ENCODE peak calls at places on chromosomes 7 and 10, in nine cellular contexts. D is fibroblast of lung, Y is ovary, R is pancreas, H is HepG2, L is Peyer's patch, F is left ventricle myocardium inferior, J is A549, A is IMR-90. O is an unnamed sample.

GRCh38 chr7:43879477-43879876 is 10.2 kb upstream of the MRPS24 start:
- DNase-seq in D (peak; percentile 84), Y (no peak), R (no peak), H (no peak), L (no peak), F (no peak), J (no peak), A (peak; percentile 93), O (no peak)

GRCh38 chr7:32204361-32205018 is 134.3 kb upstream of the PDE1C start:
- DNase-seq in D (peak; percentile 84), Y (peak; percentile 60), R (peak; percentile 34), H (peak; percentile 65), L (no peak), F (peak; percentile 69), J (peak; percentile 79), A (peak; percentile 77), O (no peak)

GRCh38 chr7:51187941-51188340 is 128.7 kb downstream of the COBL start:
- DNase-seq in D (peak; percentile 0), Y (peak; percentile 39), R (no peak), H (no peak), L (no peak), F (peak; percentile 32), J (peak; percentile 41), A (no peak), O (no peak)

GRCh38 chr7:28778781-28779180 is 179.3 kb downstream of the TRIL start:
- DNase-seq in D (no peak), Y (no peak), R (no peak), H (no peak), L (no peak), F (no peak), J (no peak), A (peak; percentile 41), O (no peak)

GRCh38 chr7:140631006-140631405 is 9.6 kb downstream of the DENND2A start:
- DNase-seq in D (no peak), Y (no peak), R (no peak), H (no peak), L (no peak), F (no peak), J (no peak), A (no peak), O (no peak)

GRCh38 chr7:149284343-149284742 is 22.3 kb downstream of the ZNF783 start:
- DNase-seq in D (no peak), Y (no peak), R (no peak), H (no peak), L (peak; percentile 52), F (no peak), J (no peak), A (no peak), O (peak; percentile 63)

GRCh38 chr7:101588131-101588935 is 40.8 kb downstream of the MYL10 start:
- DNase-seq in D (no peak), Y (no peak), R (no peak), H (no peak), L (no peak), F (no peak), J (no peak), A (no peak), O (no peak)

GRCh38 chr10:47296111-47296894 is 3.7 kb upstream of the GDF10 start:
- DNase-seq in D (no peak), Y (no peak), R (no peak), H (no peak), L (no peak), F (no peak), J (no peak), A (no peak), O (no peak)

GRCh38 chr7:46557295-46557711 is 636.2 kb upstream of the IGFBP3 start:
- DNase-seq in D (peak; percentile 64), Y (no peak), R (no peak), H (no peak), L (no peak), F (no peak), J (no peak), A (no peak), O (no peak)

GRCh38 chr10:72785422-72785818 is 93.5 kb downstream of the MCU start:
- DNase-seq in D (peak; percentile 29), Y (no peak), R (no peak), H (no peak), L (no peak), F (no peak), J (no peak), A (no peak), O (no peak)
- H3K27ac ChIP-seq in D (no peak overlapping the region), Y (no peak overlapping the region), R (no peak overlapping the region), H (no peak overlapping the region), L (no peak overlapping the region), F (no peak overlapping the region), J (no peak overlapping the region), A (no peak overlapping the region), O (no peak overlapping the region)

GRCh38 chr7:44965937-44966730 is 12.7 kb downstream of the MYO1G start:
- DNase-seq in D (no peak), Y (no peak), R (no peak), H (no peak), L (no peak), F (no peak), J (no peak), A (no peak), O (no peak)

GRCh38 chr7:44969701-44970494 is 8.9 kb downstream of the MYO1G start:
- DNase-seq in D (no peak), Y (no peak), R (no peak), H (no peak), L (no peak), F (no peak), J (no peak), A (no peak), O (no peak)

GRCh38 chr7:44969049-44969700 is 9.6 kb downstream of the MYO1G start:
- DNase-seq in D (no peak), Y (no peak), R (no peak), H (no peak), L (no peak), F (no peak), J (no peak), A (no peak), O (no peak)

GRCh38 chr7:44966731-44967538 is 11.9 kb downstream of the MYO1G start:
- DNase-seq in D (no peak), Y (no peak), R (no peak), H (no peak), L (no peak), F (no peak), J (no peak), A (no peak), O (no peak)

DNA sequence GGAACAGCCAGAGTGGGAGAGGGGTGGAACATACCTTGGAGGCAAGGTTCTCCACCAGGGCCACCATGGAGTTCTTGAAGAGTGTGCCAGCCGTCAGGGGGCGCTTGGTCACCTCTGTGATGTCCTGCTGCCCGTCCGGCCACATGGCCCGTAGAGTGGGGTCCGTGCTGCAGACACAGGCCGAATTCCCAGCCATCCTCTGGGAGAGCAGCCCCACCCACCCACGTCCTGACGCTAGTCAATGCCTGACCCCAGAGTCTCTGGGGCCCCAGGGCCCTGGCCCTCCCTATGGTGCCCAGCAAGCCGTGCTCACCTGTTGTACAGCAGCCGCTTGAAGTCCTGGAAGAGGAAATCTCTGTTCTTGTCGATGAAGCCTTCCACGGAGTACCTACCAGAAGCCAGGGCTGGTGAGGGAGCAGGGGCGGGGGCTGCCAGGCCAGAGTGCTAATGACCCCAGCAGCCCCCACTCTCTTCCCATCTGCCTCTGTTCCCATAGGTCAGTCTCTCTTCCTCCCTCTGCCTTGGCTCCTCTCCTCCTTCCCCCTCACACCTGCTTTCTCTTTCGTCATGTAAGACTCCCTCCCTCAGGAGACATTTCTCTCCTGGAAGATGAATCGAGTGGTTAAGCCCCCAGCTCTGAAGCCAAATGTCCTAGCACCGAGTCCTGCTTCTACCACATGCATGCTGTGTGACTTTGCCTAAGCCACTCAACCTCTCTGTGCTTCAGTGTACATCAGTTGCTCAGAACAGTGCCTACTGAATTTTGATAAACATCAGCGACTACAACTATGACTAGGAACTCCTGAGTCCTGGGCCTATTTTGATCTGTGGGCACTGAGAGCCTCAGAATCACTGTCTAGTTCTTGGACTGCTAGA is 11.0 kb downstream of the MYO1G start:
- DNase-seq in D (no peak), Y (no peak), R (no peak), H (peak; percentile 68), L (no peak), F (no peak), J (peak; percentile 26), A (no peak), O (no peak)
- TF ChIP-seq CTCF in D (peak; percentile 26), Y (no peak), R (no peak), H (peak; percentile 94), L (no peak), F (peak; percentile 47), J (peak; percentile 23), A (peak; percentile 34), O (no peak)

GRCh38 chr10:124037784-124038183 is 55.6 kb downstream of the CHST15 start:
- DNase-seq in D (no peak), Y (no peak), R (no peak), H (no peak), L (no peak), F (no peak), J (no peak), A (no peak), O (no peak)

GRCh38 chr10:124037286-124037685 is 56.1 kb downstream of the CHST15 start:
- DNase-seq in D (no peak), Y (no peak), R (no peak), H (no peak), L (no peak), F (no peak), J (no peak), A (no peak), O (no peak)

GRCh38 chr10:124035306-124035927 is 58.0 kb downstream of the CHST15 start:
- DNase-seq in D (no peak), Y (no peak), R (no peak), H (no peak), L (no peak), F (no peak), J (no peak), A (no peak), O (no peak)

GRCh38 chr10:124035928-124036558 is 57.4 kb downstream of the CHST15 start:
- DNase-seq in D (no peak), Y (no peak), R (no peak), H (peak; percentile 96), L (peak; percentile 92), F (peak; percentile 33), J (no peak), A (no peak), O (no peak)

DNA sequence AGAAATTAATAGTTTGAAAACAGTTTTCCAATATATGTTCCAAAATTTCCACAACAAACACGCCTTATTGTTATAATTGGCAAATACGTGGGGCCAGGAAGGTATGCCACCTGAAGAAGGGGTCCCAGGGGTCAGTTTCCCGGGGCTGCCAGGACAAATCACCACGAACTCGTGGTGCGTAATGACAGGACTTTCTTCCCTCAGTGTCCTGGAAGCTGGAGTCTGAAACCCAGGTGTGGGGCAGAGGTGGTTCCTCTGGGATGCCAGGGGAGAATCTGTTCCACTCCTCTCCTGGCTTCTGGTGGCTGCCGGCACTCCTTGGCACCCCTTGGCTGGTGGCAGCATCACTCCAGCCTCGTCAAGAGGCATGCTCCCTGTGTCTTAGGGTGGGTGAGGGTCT is 56.7 kb downstream of the CHST15 start:
- DNase-seq in D (no peak), Y (no peak), R (no peak), H (no peak), L (no peak), F (no peak), J (no peak), A (no peak), O (no peak)
- H3K27ac ChIP-seq in D (no peak overlapping the region), Y (no peak overlapping the region), R (no peak overlapping the region), H (no peak overlapping the region), L (no peak overlapping the region), F (no peak overlapping the region), J (no peak overlapping the region), A (no peak overlapping the region), O (no peak overlapping the region)

GRCh38 chr10:27504007-27504890 is at the start of gene RAB18:
- DNase-seq in D (peak; percentile 98), Y (peak; percentile 98), R (peak; percentile 98), H (peak; percentile 91), L (peak; percentile 93), F (peak; percentile 98), J (peak; percentile 90), A (peak; percentile 99), O (peak; percentile 99)
- TF ChIP-seq CTCF in D (no peak), Y (no peak), R (no peak), H (peak; percentile 39), L (no peak), F (peak; percentile 6), J (no peak), A (no peak), O (no peak)